ENCODE peak calls at places on chromosomes 13 and 19, in seven cellular contexts. B is PC-3, D is MM.1S, U is GM23248, O is hepatocyte, C is OCI-LY7, P is neural progenitor cell. I is an unnamed sample.

GRCh38 chr19:33152178-33152577 is 20.3 kb downstream of the WDR88 start:
- DNase-seq in B (no peak), D (no peak), U (no peak), O (no peak), C (no peak), P (no peak), I (no peak)

GRCh38 chr13:36352350-36352749 is 6.2 kb upstream of the SPART start:
- DNase-seq in B (no peak), D (no peak), U (peak; percentile 52), O (no peak), C (no peak), P (no peak), I (no peak)

GRCh38 chr19:16336571-16336970 is 11.9 kb downstream of the KLF2 start:
- DNase-seq in B (no peak), D (no peak), U (peak; percentile 62), O (no peak), C (no peak), P (no peak), I (no peak)

GRCh38 chr19:13401388-13401787 is 104.9 kb downstream of the CACNA1A start:
- DNase-seq in B (peak; percentile 61), D (no peak), U (peak; percentile 50), O (no peak), C (peak; percentile 27), P (no peak), I (peak; percentile 48)

GRCh38 chr13:47215741-47216140 is 318.9 kb upstream of the HTR2A start:
- DNase-seq in B (peak; percentile 86), D (no peak), U (peak; percentile 70), O (no peak), C (no peak), P (no peak), I (no peak)

GRCh38 chr19:51417807-51418152 is 338 bp upstream of the SIGLEC10 start:
- DNase-seq in B (no peak), D (no peak), U (no peak), O (no peak), C (peak; percentile 71), P (no peak), I (no peak)

GRCh38 chr13:21541980-21542379 is 62.0 kb downstream of the MICU2 start:
- DNase-seq in B (no peak), D (no peak), U (no peak), O (no peak), C (peak; percentile 2), P (no peak), I (no peak)

GRCh38 chr13:46521921-46522691 is 30.9 kb upstream of the LRCH1 start:
- DNase-seq in B (no peak), D (no peak), U (no peak), O (no peak), C (no peak), P (no peak), I (no peak)

GRCh38 chr19:45972944-45973525 is 630 bp downstream of the NOVA2 start:
- DNase-seq in B (no peak), D (no peak), U (no peak), O (peak; percentile 13), C (no peak), P (peak; percentile 68), I (no peak)

GRCh38 chr19:48938256-48938655 is 4.8 kb downstream of the DHDH start:
- DNase-seq in B (no peak), D (no peak), U (no peak), O (no peak), C (no peak), P (no peak), I (no peak)

GRCh38 chr13:77176350-77176749 is 149.4 kb upstream of the FBXL3 start:
- DNase-seq in B (peak; percentile 27), D (no peak), U (peak; percentile 29), O (no peak), C (no peak), P (no peak), I (no peak)

GRCh38 chr19:7870571-7871279 is 3.5 kb downstream of the PRR36 start:
- DNase-seq in B (peak; percentile 97), D (peak; percentile 78), U (peak; percentile 55), O (peak; percentile 64), C (peak; percentile 94), P (peak; percentile 88), I (peak; percentile 95)

DNA sequence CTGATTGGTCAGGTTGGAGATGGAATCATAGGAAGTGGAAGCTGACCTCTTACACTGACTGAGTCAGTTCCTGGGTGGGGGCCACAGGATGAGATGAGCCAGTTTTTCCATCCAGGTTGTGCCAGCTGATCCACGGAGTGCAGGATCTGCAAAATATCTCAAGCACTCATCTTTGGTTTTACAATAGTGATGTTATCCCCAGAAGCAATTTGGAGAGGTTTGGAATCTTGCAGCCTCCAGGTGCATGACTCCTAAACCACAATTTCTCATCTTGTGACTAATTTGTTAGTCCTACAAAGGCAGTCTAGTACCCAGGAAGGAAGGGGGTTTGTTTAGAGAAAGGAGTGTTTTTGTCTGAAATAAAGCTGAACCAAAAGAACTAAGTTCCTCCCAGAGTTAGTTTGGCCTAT is 212.8 kb downstream of the SLITRK6 start:
- DNase-seq in B (peak; percentile 97), D (no peak), U (no peak), O (no peak), C (no peak), P (no peak), I (no peak)
- TF ChIP-seq EZH2phosphoT487 in B (no peak), D (no peak), U (no peak), O (no peak), C (no peak), P (no peak), I (no peak)

GRCh38 chr13:45142440-45143345 is 22.4 kb downstream of the GTF2F2 start:
- DNase-seq in B (peak; percentile 67), D (no peak), U (peak; percentile 6), O (peak; percentile 7), C (no peak), P (peak; percentile 5), I (peak; percentile 83)

GRCh38 chr13:45138282-45138681 is 18.0 kb downstream of the GTF2F2 start:
- DNase-seq in B (no peak), D (no peak), U (no peak), O (no peak), C (no peak), P (no peak), I (no peak)

GRCh38 chr13:45137501-45137880 is 17.2 kb downstream of the GTF2F2 start:
- DNase-seq in B (no peak), D (no peak), U (no peak), O (no peak), C (no peak), P (no peak), I (no peak)

GRCh38 chr13:45143346-45143751 is 23.0 kb downstream of the GTF2F2 start:
- DNase-seq in B (peak; percentile 15), D (no peak), U (no peak), O (peak; percentile 13), C (no peak), P (no peak), I (peak; percentile 8)
- TF ChIP-seq EZH2phosphoT487 in B (no peak), D (no peak), U (no peak), O (no peak), C (no peak), P (no peak), I (no peak)

DNA sequence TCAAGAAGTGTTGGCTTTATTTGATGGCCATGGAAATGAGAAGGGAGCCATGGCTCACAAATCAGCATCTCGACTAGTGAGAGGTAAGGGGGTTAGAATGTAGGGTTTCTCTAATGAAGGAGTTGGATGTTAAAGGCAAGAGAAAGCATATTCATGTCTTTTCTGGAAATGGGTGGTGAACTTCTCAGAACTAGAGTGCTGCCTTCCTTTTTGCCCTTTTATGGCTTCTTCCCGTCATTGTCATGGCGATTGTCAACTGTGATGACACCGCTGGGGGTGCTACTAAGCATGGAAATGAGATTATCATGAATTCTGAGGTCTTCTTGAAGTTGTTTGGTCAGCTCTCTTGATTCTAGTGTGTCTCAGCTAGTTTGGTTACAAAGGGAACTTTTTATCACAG is 180.4 kb downstream of the LIG4 start:
- DNase-seq in B (no peak), D (no peak), U (no peak), O (no peak), C (no peak), P (no peak), I (no peak)
- TF ChIP-seq EZH2phosphoT487 in B (no peak), D (no peak), U (no peak), O (no peak), C (no peak), P (no peak), I (no peak)

DNA sequence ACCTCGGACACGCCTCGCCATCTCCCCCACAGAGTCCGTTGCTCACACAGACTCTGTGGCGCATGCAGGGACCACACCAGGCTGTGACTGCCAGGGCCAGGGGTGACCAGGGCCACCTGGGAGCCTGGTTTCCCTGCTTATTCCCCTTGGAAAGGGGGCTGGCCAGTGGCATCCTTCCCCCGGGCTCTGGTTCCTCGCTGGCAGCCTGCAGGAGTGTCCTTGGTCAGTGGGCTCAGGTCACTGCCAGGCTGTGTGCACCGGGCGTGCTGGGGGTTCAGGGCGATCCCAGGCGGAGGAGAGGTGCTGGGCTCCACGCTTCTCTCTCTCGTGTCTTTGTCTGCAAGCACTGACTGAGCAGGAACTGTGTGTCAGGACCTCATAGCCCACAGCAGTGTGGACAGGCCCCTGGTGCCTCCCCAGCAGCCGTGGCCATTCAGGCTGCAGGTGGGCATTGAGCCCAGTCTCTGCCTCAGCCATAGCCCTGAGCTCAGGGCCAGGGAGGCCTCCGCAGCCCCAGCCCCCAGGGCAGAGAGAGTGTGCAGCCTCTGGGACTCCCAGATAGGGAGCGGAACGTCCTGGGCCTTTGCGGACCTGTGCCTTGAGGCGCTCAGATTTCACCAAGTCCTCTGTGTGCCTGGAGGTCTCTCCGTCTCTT is 6.5 kb downstream of the PIAS4 start:
- DNase-seq in B (no peak), D (no peak), U (no peak), O (no peak), C (no peak), P (no peak), I (no peak)
- TF ChIP-seq EZH2phosphoT487 in B (no peak), D (no peak), U (no peak), O (no peak), C (no peak), P (no peak), I (no peak)

I was measured in HCT116.